ENCODE peak calls at places on chromosomes 13 and 19, in seven cellular contexts. G is ascending aorta; O is activated CD8-positive, alpha-beta T cell treated with anti-CD3 and anti-CD28 coated beads for 36 hours; C is NCI-H446; T is T-helper 17 cell; Z is fibroblast of the aortic adventitia; U is cardiac muscle cell. Y is an unnamed sample.

GRCh38 chr13:32019612-32020233 is 11.9 kb upstream of the FRY start:
- DNase-seq in O (peak; percentile 57), C (peak; percentile 11), Z (peak; percentile 87), G (no peak), T (no peak), U (peak; percentile 74), Y (no peak)

GRCh38 chr13:29529755-29530154 is 65.7 kb downstream of the SLC7A1 start:
- DNase-seq in Z (no peak), U (no peak), G (no peak), O (no peak), C (no peak), T (no peak), Y (no peak)

GRCh38 chr19:45418812-45419211 is 4.9 kb downstream of the ERCC1 start:
- DNase-seq in G (no peak), T (no peak), U (no peak), O (no peak), C (no peak), Z (no peak), Y (no peak)

GRCh38 chr13:92573467-92574057 is 653.0 kb upstream of the GPC6 start:
- DNase-seq in C (no peak), U (peak; percentile 78), O (no peak), Z (peak; percentile 9), T (no peak), G (no peak), Y (no peak)

GRCh38 chr19:4375620-4376228 is 24.6 kb downstream of the SH3GL1 start:
- DNase-seq in Z (peak; percentile 87), C (no peak), T (no peak), G (no peak), U (no peak), O (no peak), Y (no peak)

GRCh38 chr13:50679321-50679720 is 164.2 kb downstream of the DLEU7 start:
- DNase-seq in Z (peak; percentile 71), G (no peak), U (no peak), O (no peak), T (no peak), C (no peak), Y (no peak)

GRCh38 chr13:108096301-108096700 is 119.0 kb downstream of the LIG4 start:
- DNase-seq in G (no peak), Z (no peak), O (no peak), T (no peak), U (no peak), C (no peak), Y (no peak)

GRCh38 chr19:8900421-8900820 is 68.2 kb downstream of the MBD3L1 start:
- DNase-seq in O (no peak), G (no peak), Z (no peak), U (no peak), T (no peak), C (no peak), Y (no peak)

GRCh38 chr13:112104873-112105234 is 37.9 kb downstream of the SOX1 start:
- DNase-seq in G (no peak), U (no peak), O (no peak), Z (no peak), C (no peak), T (no peak), Y (no peak)

GRCh38 chr19:8561071-8561764 is 16.0 kb downstream of the MYO1F start:
- DNase-seq in Z (no peak), G (no peak), O (no peak), U (no peak), T (no peak), C (no peak), Y (no peak)

GRCh38 chr13:29411493-29411892 is 184.0 kb downstream of the SLC7A1 start:
- DNase-seq in C (no peak), Z (peak; percentile 6), U (no peak), G (no peak), T (no peak), O (no peak), Y (no peak)

GRCh38 chr19:7870571-7871279 is 3.5 kb downstream of the PRR36 start:
- DNase-seq in C (peak; percentile 15), Z (peak; percentile 46), O (peak; percentile 82), G (no peak), U (peak; percentile 91), T (no peak), Y (no peak)

GRCh38 chr13:98563071-98563470 is 13.8 kb downstream of the STK24 start:
- DNase-seq in U (no peak), C (no peak), Z (no peak), G (no peak), T (no peak), O (peak; percentile 54), Y (no peak)

GRCh38 chr13:30396434-30397075 is 25.7 kb upstream of the UBE2L5 start:
- DNase-seq in C (no peak), O (no peak), G (no peak), U (no peak), T (no peak), Z (peak; percentile 68), Y (no peak)

GRCh38 chr19:37348060-37348459 is 22.8 kb upstream of the ZNF527 start:
- DNase-seq in C (no peak), O (no peak), Z (no peak), G (no peak), U (no peak), T (no peak), Y (no peak)